ENCODE peak calls at places on chromosomes 13 and 19, in eight cellular contexts. C, N, L, V, O, X, A and Y are unnamed samples.

GRCh38 chr13:24341439-24341838 is 32.1 kb downstream of the C1QTNF9 start:
- DNase-seq in V (no peak), N (no peak), X (no peak), C (no peak), L (no peak), O (no peak), A (no peak), Y (no peak)

GRCh38 chr13:62119739-62120700 is 704.4 kb upstream of the PCDH20 start:
- DNase-seq in N (no peak), L (peak), V (peak), C (no peak), O (no peak), X (no peak), A (no peak), Y (peak)

GRCh38 chr13:41008349-41008980 is 10.7 kb downstream of the ELF1 start:
- DNase-seq in O (no peak), C (no peak), X (no peak), L (no peak), A (no peak), N (peak), V (peak), Y (no peak)

GRCh38 chr13:40118337-40118736 is 462.9 kb downstream of the COG6 start:
- DNase-seq in O (no peak), V (no peak), L (no peak), C (no peak), N (no peak), X (no peak), A (no peak), Y (no peak)

GRCh38 chr19:49950956-49951526 is 9.9 kb downstream of the SIGLEC11 start:
- DNase-seq in O (peak), A (no peak), C (no peak), L (no peak), V (no peak), X (no peak), N (no peak), Y (no peak)

GRCh38 chr13:101292711-101293110 is 123.6 kb downstream of the NALCN start:
- DNase-seq in X (no peak), N (no peak), V (no peak), A (no peak), O (no peak), L (no peak), C (no peak), Y (no peak)

GRCh38 chr13:24071423-24072075 is 89.0 kb upstream of the SPATA13 start:
- DNase-seq in A (no peak), C (peak), L (no peak), O (no peak), N (no peak), X (no peak), V (no peak), Y (peak)

GRCh38 chr19:33226550-33227241 is 1.0 kb upstream of the SLC7A10 start:
- DNase-seq in A (no peak), X (peak), C (no peak), N (no peak), V (no peak), L (peak), O (no peak), Y (no peak)

GRCh38 chr19:41701401-41702075 is 6.9 kb upstream of the CEACAM5 start:
- DNase-seq in A (peak), V (peak), N (no peak), C (no peak), L (peak), O (no peak), X (peak), Y (no peak)

GRCh38 chr13:23871616-23872220 is 17.5 kb downstream of the MIPEP start:
- DNase-seq in A (no peak), V (peak), C (no peak), L (peak), N (no peak), O (no peak), X (no peak), Y (peak)

GRCh38 chr13:24900507-24900906 is 136.5 kb downstream of the RNF17 start:
- DNase-seq in L (no peak), O (no peak), C (no peak), N (no peak), X (no peak), V (peak), A (no peak), Y (no peak)

GRCh38 chr19:48858984-48859710 is 9.3 kb downstream of the PLEKHA4 start:
- DNase-seq in L (peak), A (no peak), X (no peak), N (no peak), V (peak), O (peak), C (no peak), Y (peak)

GRCh38 chr19:28841531-28841930 is 371.4 kb downstream of the UQCRFS1 start:
- DNase-seq in C (no peak), X (no peak), V (no peak), N (no peak), A (no peak), O (no peak), L (no peak), Y (no peak)

GRCh38 chr19:57068921-57069697 is 50.7 kb upstream of the USP29 start:
- DNase-seq in C (no peak), L (peak), X (peak), N (no peak), A (no peak), V (no peak), O (no peak), Y (peak)

GRCh38 chr19:4768934-4769777 is 22.4 kb upstream of the FEM1A start:
- DNase-seq in L (peak), O (peak), C (peak), V (peak), X (peak), A (no peak), N (peak), Y (peak)

GRCh38 chr13:109314101-109314500 is 472.3 kb downstream of the IRS2 start:
- DNase-seq in O (no peak), L (no peak), X (no peak), C (no peak), V (no peak), N (no peak), A (no peak), Y (peak)

GRCh38 chr13:109785892-109786450 is 412 bp downstream of the IRS2 start:
- DNase-seq in V (no peak), X (no peak), O (no peak), A (no peak), L (peak), N (no peak), C (no peak), Y (no peak)

GRCh38 chr19:46478356-46478986 is 7.1 kb upstream of the PNMA8A start:
- DNase-seq in N (no peak), L (peak), O (peak), A (no peak), V (peak), C (no peak), X (no peak), Y (no peak)

GRCh38 chr19:55000761-55001160 is 34.6 kb downstream of the NLRP2 start:
- DNase-seq in A (no peak), V (no peak), L (no peak), C (no peak), O (no peak), N (no peak), X (no peak), Y (no peak)

GRCh38 chr13:43953370-43953769 is 73.7 kb downstream of the LACC1 start:
- DNase-seq in X (no peak), N (no peak), L (no peak), C (no peak), A (no peak), V (no peak), O (no peak), Y (peak)

GRCh38 chr13:28533049-28533436 is 38.1 kb upstream of the FLT1 start:
- DNase-seq in A (no peak), O (no peak), C (no peak), X (no peak), N (no peak), V (no peak), L (peak), Y (peak)

GRCh38 chr19:10000171-10000826 is 10.0 kb downstream of the COL5A3 start:
- DNase-seq in N (peak), L (peak), X (peak), O (peak), C (peak), A (no peak), V (peak), Y (peak)

GRCh38 chr13:41019027-41019487 is at the start of gene ELF1:
- DNase-seq in V (peak), A (no peak), L (peak), O (peak), C (no peak), X (no peak), N (peak), Y (peak)

GRCh38 chr19:8320564-8321066 is 560 bp downstream of the NDUFA7 start:
- DNase-seq in O (peak), N (no peak), V (peak), X (no peak), A (no peak), C (no peak), L (peak), Y (no peak)

GRCh38 chr13:45662122-45662521 is 40.0 kb upstream of the CBY2 start:
- DNase-seq in X (no peak), L (no peak), O (no peak), N (no peak), A (no peak), V (no peak), C (no peak), Y (no peak)

GRCh38 chr13:113273856-113274590 is 23.0 kb upstream of the LAMP1 start:
- DNase-seq in L (no peak), N (no peak), A (no peak), X (peak), V (no peak), O (no peak), C (no peak), Y (peak)